ENCODE peak calls at places on chromosomes 16 and 17, in ten cellular contexts. M, L, W, F, B, Y, Z, D, X and G are unnamed samples.

GRCh38 chr17:20852541-20853370 is 190.1 kb downstream of the USP22 start:
- DNase-seq in X (no peak), F (no peak), W (no peak), B (no peak), M (no peak), Z (peak), Y (no peak), L (no peak), D (no peak), G (no peak)

GRCh38 chr17:82470065-82470464 is 11.5 kb downstream of the NARF start:
- DNase-seq in B (no peak), D (no peak), L (no peak), Y (no peak), W (no peak), M (no peak), X (no peak), F (no peak), Z (no peak), G (no peak)

GRCh38 chr16:3780570-3780969 is 63.2 kb upstream of the TRAP1 start:
- DNase-seq in B (no peak), L (no peak), Y (no peak), Z (peak), W (no peak), D (no peak), X (no peak), F (peak), M (no peak), G (no peak)

GRCh38 chr17:42294469-42295398 is 6.4 kb downstream of the STAT5A start:
- DNase-seq in Y (no peak), D (no peak), M (no peak), L (no peak), Z (no peak), W (no peak), X (no peak), B (no peak), F (no peak), G (peak)

GRCh38 chr16:55655709-55656694 is at the start of gene SLC6A2:
- DNase-seq in B (no peak), Z (peak), F (no peak), D (no peak), M (no peak), L (no peak), W (no peak), X (no peak), Y (no peak), G (no peak)

GRCh38 chr16:27429981-27430441 is 28.0 kb downstream of the IL21R start:
- DNase-seq in Z (no peak), M (peak), W (peak), D (no peak), F (no peak), Y (no peak), B (no peak), L (no peak), X (no peak), G (peak)

GRCh38 chr17:57104461-57105175 is 19.6 kb downstream of the AKAP1 start:
- DNase-seq in L (no peak), F (no peak), Z (no peak), B (no peak), M (no peak), D (no peak), X (no peak), Y (no peak), W (no peak), G (no peak)

GRCh38 chr17:56909742-56910508 is 3.9 kb downstream of the TRIM25 start:
- DNase-seq in Z (no peak), Y (peak), W (peak), L (no peak), F (no peak), M (no peak), D (no peak), B (no peak), X (no peak), G (no peak)

GRCh38 chr17:81821603-81822311 is 11.3 kb downstream of the MCRIP1 start:
- DNase-seq in F (peak), B (peak), L (peak), M (peak), Y (peak), Z (peak), D (no peak), X (no peak), W (peak), G (peak)

GRCh38 chr17:35293151-35293837 is 50.4 kb downstream of the SLFN5 start:
- DNase-seq in Z (no peak), M (no peak), B (no peak), D (no peak), Y (no peak), W (no peak), L (no peak), X (no peak), F (no peak), G (no peak)

GRCh38 chr16:82506734-82507133 is 120.0 kb upstream of the CDH13 start:
- DNase-seq in L (no peak), B (no peak), Y (no peak), X (no peak), F (no peak), W (no peak), M (no peak), D (no peak), Z (no peak), G (no peak)

GRCh38 chr16:24939224-24939623 is 75.9 kb downstream of the ARHGAP17 start:
- DNase-seq in F (no peak), D (no peak), Y (no peak), W (no peak), L (no peak), Z (no peak), M (no peak), X (no peak), B (no peak), G (no peak)

GRCh38 chr17:40862985-40863733 is 3.9 kb downstream of the KRT12 start:
- DNase-seq in D (no peak), B (no peak), Z (no peak), W (no peak), X (no peak), M (no peak), Y (peak), L (no peak), F (peak), G (no peak)

GRCh38 chr17:56478836-56479447 is 114.6 kb upstream of the NOG start:
- DNase-seq in W (no peak), D (no peak), F (peak), Z (peak), L (peak), X (peak), M (no peak), B (no peak), Y (peak), G (no peak)

GRCh38 chr16:84308120-84308519 is 13.4 kb downstream of the WFDC1 start:
- DNase-seq in X (no peak), Z (peak), W (peak), F (peak), Y (peak), B (no peak), D (no peak), L (peak), M (no peak), G (no peak)

GRCh38 chr17:41009301-41009760 is 403 bp upstream of the KRTAP3-1 start:
- DNase-seq in L (no peak), Z (no peak), W (no peak), X (no peak), M (no peak), F (no peak), D (no peak), Y (peak), B (no peak), G (no peak)

GRCh38 chr17:9330903-9331272 is 244.7 kb downstream of the STX8 start:
- DNase-seq in Z (no peak), W (no peak), F (no peak), B (no peak), X (no peak), M (no peak), Y (no peak), D (no peak), L (no peak), G (no peak)

GRCh38 chr16:50692999-50693781 is at the start of gene NOD2:
- DNase-seq in Y (no peak), D (no peak), B (no peak), X (no peak), L (no peak), Z (peak), F (no peak), W (peak), M (no peak), G (no peak)

GRCh38 chr16:76748698-76749097 is 442.3 kb upstream of the MON1B start:
- DNase-seq in L (no peak), X (no peak), W (no peak), M (no peak), B (no peak), F (no peak), Y (no peak), Z (no peak), D (no peak), G (no peak)

GRCh38 chr17:15513058-15513858 is 45.8 kb upstream of the CDRT4 start:
- DNase-seq in M (no peak), Y (no peak), X (no peak), F (no peak), Z (no peak), B (no peak), W (no peak), L (no peak), D (no peak), G (no peak)

GRCh38 chr17:50148226-50149098 is 2.0 kb downstream of the PPP1R9B start:
- DNase-seq in F (no peak), W (peak), D (peak), Y (peak), L (no peak), M (no peak), X (no peak), Z (peak), B (peak), G (peak)

GRCh38 chr17:33531311-33531710 is 238.2 kb upstream of the ASIC2 start:
- DNase-seq in Z (no peak), X (no peak), W (no peak), L (no peak), Y (no peak), B (no peak), F (no peak), M (no peak), D (no peak), G (no peak)

GRCh38 chr17:77644981-77645380 is 313.5 kb upstream of the TNRC6C start:
- DNase-seq in Z (no peak), D (no peak), W (no peak), M (no peak), Y (no peak), X (no peak), F (no peak), B (no peak), L (no peak), G (no peak)

GRCh38 chr17:11928436-11928835 is 68.8 kb downstream of the ZNF18 start:
- DNase-seq in W (no peak), X (no peak), Z (no peak), F (no peak), M (no peak), B (no peak), Y (peak), D (no peak), L (no peak), G (no peak)

GRCh38 chr16:70377782-70378181 is 31.1 kb downstream of the DDX19A start:
- DNase-seq in F (no peak), B (no peak), X (no peak), Z (no peak), M (no peak), D (no peak), W (no peak), L (no peak), Y (no peak), G (no peak)

GRCh38 chr17:72270530-72270929 is 149.7 kb downstream of the SOX9 start:
- DNase-seq in B (no peak), M (no peak), W (no peak), Z (peak), Y (no peak), F (no peak), D (no peak), X (peak), L (no peak), G (peak)

GRCh38 chr17:36697907-36698526 is 96.6 kb downstream of the MRM1 start:
- DNase-seq in F (no peak), Z (no peak), B (no peak), M (no peak), D (no peak), X (no peak), W (no peak), Y (no peak), L (no peak), G (no peak)

GRCh38 chr17:50558091-50558490 is 2.4 kb upstream of the CACNA1G start:
- DNase-seq in X (no peak), Y (no peak), W (no peak), F (no peak), Z (no peak), B (no peak), M (no peak), D (no peak), L (no peak), G (no peak)

GRCh38 chr17:4601326-4601725 is 17.0 kb downstream of the SMTNL2 start:
- DNase-seq in Z (no peak), D (no peak), W (no peak), M (no peak), L (no peak), F (no peak), X (no peak), B (no peak), Y (no peak), G (no peak)

GRCh38 chr16:1525871-1526607 is 7.4 kb upstream of the TMEM204 start:
- DNase-seq in L (no peak), Y (no peak), M (no peak), B (no peak), Z (no peak), D (no peak), F (no peak), W (no peak), X (no peak), G (no peak)

GRCh38 chr17:44203731-44204452 is 4.2 kb upstream of the ATXN7L3 start:
- DNase-seq in X (no peak), Y (peak), M (no peak), D (no peak), L (no peak), Z (peak), W (no peak), B (no peak), F (peak), G (no peak)

GRCh38 chr17:17214646-17215436 is 8.7 kb upstream of the PLD6 start:
- DNase-seq in D (no peak), M (no peak), Z (no peak), L (no peak), F (no peak), W (no peak), B (no peak), X (no peak), Y (no peak), G (no peak)

GRCh38 chr17:43309505-43310329 is 75.9 kb upstream of the RNU2-1 start:
- DNase-seq in L (no peak), Z (no peak), Y (no peak), F (no peak), D (no peak), X (no peak), W (no peak), B (no peak), M (no peak), G (no peak)

GRCh38 chr17:41223821-41224220 is 2.6 kb upstream of the KRTAP9-2 start:
- DNase-seq in Y (no peak), D (no peak), Z (no peak), M (no peak), W (no peak), L (no peak), X (no peak), F (no peak), B (no peak), G (no peak)

GRCh38 chr17:50279639-50280038 is 5.4 kb downstream of the TMEM92 start:
- DNase-seq in F (no peak), X (no peak), Z (no peak), D (no peak), Y (no peak), B (no peak), W (no peak), M (no peak), L (no peak), G (no peak)

GRCh38 chr16:54897930-54898329 is 32.7 kb upstream of the IRX5 start:
- DNase-seq in L (no peak), M (no peak), W (no peak), B (no peak), Y (no peak), F (no peak), Z (no peak), X (no peak), D (no peak), G (no peak)

GRCh38 chr17:20010099-20010863 is 1.1 kb downstream of the SPECC1 start:
- DNase-seq in W (peak), Y (peak), F (peak), Z (peak), M (no peak), B (no peak), L (peak), D (no peak), X (peak), G (no peak)

GRCh38 chr17:48100591-48101011 is 677 bp downstream of the CBX1 start:
- DNase-seq in B (peak), Z (peak), D (no peak), W (peak), L (peak), X (peak), Y (peak), F (no peak), M (peak), G (peak)
- TF ChIP-seq POLR2AphosphoS5 in B (no peak), Z (peak), D (no peak), W (no peak), L (no peak), X (no peak), Y (no peak), F (no peak), M (no peak), G (no peak)

DNA sequence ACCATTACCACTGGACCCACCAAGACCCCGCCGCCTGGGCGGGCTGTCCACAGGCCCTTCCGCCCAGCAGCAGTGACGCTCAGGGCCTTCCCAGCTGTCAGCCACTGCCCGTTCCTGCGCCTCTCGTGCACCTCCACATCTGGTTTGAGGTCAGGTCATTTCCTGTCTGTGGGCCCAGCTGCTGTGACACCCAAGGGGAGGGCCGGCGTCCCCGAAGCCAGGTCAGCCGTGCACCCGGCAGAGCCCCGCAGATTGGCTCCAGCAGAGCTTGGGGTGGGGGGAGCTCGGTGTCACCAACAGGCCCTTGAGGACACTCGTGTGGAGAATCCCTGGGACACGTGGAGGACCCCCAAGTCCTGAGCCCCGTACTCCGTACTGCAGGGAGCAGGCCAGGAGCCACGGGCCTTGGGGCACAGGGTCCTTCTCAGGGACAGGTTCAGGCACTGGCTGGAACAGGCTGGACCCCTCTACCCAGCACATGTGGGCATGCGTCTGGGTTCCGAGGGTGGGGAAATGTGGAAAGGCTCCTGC is 4.8 kb downstream of the SPATA2L start:
- DNase-seq in Z (peak), X (no peak), L (no peak), F (no peak), W (no peak), Y (no peak), M (no peak), D (no peak), B (no peak), G (no peak)
- TF ChIP-seq POLR2AphosphoS5 in Z (no peak), X (no peak), L (no peak), F (peak), W (no peak), Y (no peak), M (no peak), D (no peak), B (peak), G (no peak)

GRCh38 chr17:1484586-1485310 is 7.7 kb downstream of the MYO1C start:
- DNase-seq in Z (peak), D (peak), F (peak), M (peak), X (no peak), L (peak), W (peak), B (no peak), Y (peak), G (peak)

GRCh38 chr17:1485748-1486376 is 6.6 kb downstream of the MYO1C start:
- DNase-seq in X (no peak), B (no peak), L (no peak), W (peak), F (peak), M (peak), Y (no peak), D (no peak), Z (peak), G (peak)

GRCh38 chr17:1484060-1484535 is 8.4 kb downstream of the MYO1C start:
- DNase-seq in L (no peak), Y (no peak), W (no peak), X (no peak), Z (no peak), F (no peak), D (no peak), B (no peak), M (peak), G (no peak)

GRCh38 chr17:1486802-1487695 is 5.4 kb downstream of the MYO1C start:
- DNase-seq in Y (no peak), D (peak), X (peak), L (peak), B (no peak), M (peak), Z (no peak), W (peak), F (peak), G (peak)

GRCh38 chr17:1485311-1485747 is 7.2 kb downstream of the MYO1C start:
- DNase-seq in W (peak), X (no peak), L (no peak), Z (peak), B (no peak), D (no peak), M (peak), F (peak), Y (peak), G (no peak)
- TF ChIP-seq POLR2AphosphoS5 in W (no peak), X (no peak), L (peak), Z (no peak), B (no peak), D (no peak), M (no peak), F (peak), Y (no peak), G (no peak)

GRCh38 chr16:31138621-31139578 is 3.4 kb upstream of the PRSS8 start:
- DNase-seq in F (peak), L (peak), D (no peak), M (no peak), Z (peak), Y (peak), W (peak), X (no peak), B (no peak), G (peak)
- TF ChIP-seq POLR2AphosphoS5 in F (peak), L (peak), D (no peak), M (no peak), Z (no peak), Y (peak), W (no peak), X (no peak), B (no peak), G (no peak)